ENCODE peak calls at places on chromosomes 5 and 9, in six cellular contexts. One of them, this sample, is unnamed.

GRCh38 chr5:25033658-25034057 is 388.9 kb upstream of the CDH10 start:
- DNase-seq in GM20000: no peak
- DNase-seq in HL-60: no peak
- DNase-seq in ascending aorta: no peak
- DNase-seq in PC-3: no peak
- DNase-seq in dorsolateral prefrontal cortex: no peak
- DNase-seq in this sample: no peak

GRCh38 chr9:106420511-106420944 is 442.4 kb upstream of the ZNF462 start:
- DNase-seq in GM20000: peak
- DNase-seq in HL-60: no peak
- DNase-seq in ascending aorta: no peak
- DNase-seq in PC-3: peak
- DNase-seq in dorsolateral prefrontal cortex: no peak
- DNase-seq in this sample: no peak

GRCh38 chr5:134649163-134649916 is 755 bp downstream of the SEC24A start:
- DNase-seq in GM20000: no peak
- DNase-seq in HL-60: no peak
- DNase-seq in ascending aorta: peak
- DNase-seq in PC-3: no peak
- DNase-seq in dorsolateral prefrontal cortex: no peak
- DNase-seq in this sample: no peak

GRCh38 chr9:68560131-68560844 is 19.6 kb upstream of the TMEM252 start:
- DNase-seq in GM20000: peak
- DNase-seq in HL-60: peak
- DNase-seq in ascending aorta: no peak
- DNase-seq in PC-3: peak
- DNase-seq in dorsolateral prefrontal cortex: no peak
- DNase-seq in this sample: peak

GRCh38 chr9:110031511-110032173 is 176.3 kb downstream of the C9orf152 start:
- DNase-seq in GM20000: no peak
- DNase-seq in HL-60: no peak
- DNase-seq in ascending aorta: no peak
- DNase-seq in PC-3: peak
- DNase-seq in dorsolateral prefrontal cortex: no peak
- DNase-seq in this sample: no peak

GRCh38 chr9:31574006-31574750 is 810.3 kb upstream of the ACO1 start:
- DNase-seq in GM20000: no peak
- DNase-seq in HL-60: no peak
- DNase-seq in ascending aorta: no peak
- DNase-seq in PC-3: peak
- DNase-seq in dorsolateral prefrontal cortex: no peak
- DNase-seq in this sample: no peak

GRCh38 chr9:135320331-135320730 is 159.3 kb upstream of the PPP1R26 start:
- DNase-seq in GM20000: no peak
- DNase-seq in HL-60: no peak
- DNase-seq in ascending aorta: no peak
- DNase-seq in PC-3: no peak
- DNase-seq in dorsolateral prefrontal cortex: no peak
- DNase-seq in this sample: no peak

GRCh38 chr5:116032094-116032517 is at the start of gene ARL14EPL:
- DNase-seq in GM20000: peak
- DNase-seq in HL-60: peak
- DNase-seq in ascending aorta: peak
- DNase-seq in PC-3: peak
- DNase-seq in dorsolateral prefrontal cortex: no peak
- DNase-seq in this sample: peak

GRCh38 chr5:127299678-127300077 is 9.1 kb downstream of the MEGF10 start:
- DNase-seq in GM20000: no peak
- DNase-seq in HL-60: no peak
- DNase-seq in ascending aorta: no peak
- DNase-seq in PC-3: no peak
- DNase-seq in dorsolateral prefrontal cortex: no peak
- DNase-seq in this sample: no peak

GRCh38 chr9:107638496-107638895 is 148.9 kb upstream of the KLF4 start:
- DNase-seq in GM20000: no peak
- DNase-seq in HL-60: no peak
- DNase-seq in ascending aorta: no peak
- DNase-seq in PC-3: no peak
- DNase-seq in dorsolateral prefrontal cortex: no peak
- DNase-seq in this sample: no peak

GRCh38 chr9:115117999-115118470 is at the start of gene TNC:
- DNase-seq in GM20000: no peak
- DNase-seq in HL-60: no peak
- DNase-seq in ascending aorta: peak
- DNase-seq in PC-3: peak
- DNase-seq in dorsolateral prefrontal cortex: peak
- DNase-seq in this sample: peak

GRCh38 chr5:172636279-172637050 is 4.6 kb upstream of the NEURL1B start:
- DNase-seq in GM20000: no peak
- DNase-seq in HL-60: no peak
- DNase-seq in ascending aorta: no peak
- DNase-seq in PC-3: no peak
- DNase-seq in dorsolateral prefrontal cortex: peak
- DNase-seq in this sample: no peak

GRCh38 chr5:43658499-43658898 is 55.5 kb downstream of the NNT start:
- DNase-seq in GM20000: no peak
- DNase-seq in HL-60: no peak
- DNase-seq in ascending aorta: no peak
- DNase-seq in PC-3: peak
- DNase-seq in dorsolateral prefrontal cortex: no peak
- DNase-seq in this sample: no peak

GRCh38 chr9:74333633-74334032 is 163.5 kb upstream of the RORB start:
- DNase-seq in GM20000: no peak
- DNase-seq in HL-60: no peak
- DNase-seq in ascending aorta: no peak
- DNase-seq in PC-3: no peak
- DNase-seq in dorsolateral prefrontal cortex: no peak
- DNase-seq in this sample: no peak

GRCh38 chr5:179148703-179149170 is 88.6 kb downstream of the ZNF354C start:
- DNase-seq in GM20000: no peak
- DNase-seq in HL-60: no peak
- DNase-seq in ascending aorta: no peak
- DNase-seq in PC-3: no peak
- DNase-seq in dorsolateral prefrontal cortex: no peak
- DNase-seq in this sample: no peak

GRCh38 chr5:135488727-135489465 is 36.7 kb upstream of the TIFAB start:
- DNase-seq in GM20000: no peak
- DNase-seq in HL-60: no peak
- DNase-seq in ascending aorta: peak
- DNase-seq in PC-3: peak
- DNase-seq in dorsolateral prefrontal cortex: peak
- DNase-seq in this sample: no peak

GRCh38 chr9:137828527-137829259 is 48.9 kb upstream of the CACNA1B start:
- DNase-seq in GM20000: no peak
- DNase-seq in HL-60: no peak
- DNase-seq in ascending aorta: no peak
- DNase-seq in PC-3: no peak
- DNase-seq in dorsolateral prefrontal cortex: no peak
- DNase-seq in this sample: no peak

GRCh38 chr5:160152287-160152686 is 33.0 kb upstream of the PWWP2A start:
- DNase-seq in GM20000: no peak
- DNase-seq in HL-60: no peak
- DNase-seq in ascending aorta: no peak
- DNase-seq in PC-3: no peak
- DNase-seq in dorsolateral prefrontal cortex: no peak
- DNase-seq in this sample: no peak

GRCh38 chr9:124260769-124261603 is 3.2 kb downstream of the NEK6 start:
- DNase-seq in GM20000: no peak
- DNase-seq in HL-60: peak
- DNase-seq in ascending aorta: no peak
- DNase-seq in PC-3: peak
- DNase-seq in dorsolateral prefrontal cortex: no peak
- DNase-seq in this sample: peak

GRCh38 chr5:95375591-95375990 is 15.6 kb upstream of the FAM81B start:
- DNase-seq in GM20000: no peak
- DNase-seq in HL-60: no peak
- DNase-seq in ascending aorta: no peak
- DNase-seq in PC-3: no peak
- DNase-seq in dorsolateral prefrontal cortex: no peak
- DNase-seq in this sample: no peak

GRCh38 chr5:93887678-93888077 is 146.3 kb upstream of the POU5F2 start:
- DNase-seq in GM20000: no peak
- DNase-seq in HL-60: no peak
- DNase-seq in ascending aorta: no peak
- DNase-seq in PC-3: no peak
- DNase-seq in dorsolateral prefrontal cortex: no peak
- DNase-seq in this sample: no peak

GRCh38 chr9:121701736-121702261 is 50.4 kb downstream of the DAB2IP start:
- DNase-seq in GM20000: no peak
- DNase-seq in HL-60: no peak
- DNase-seq in ascending aorta: no peak
- DNase-seq in PC-3: no peak
- DNase-seq in dorsolateral prefrontal cortex: no peak
- DNase-seq in this sample: no peak

GRCh38 chr9:90870646-90871326 is 69.2 kb downstream of the SYK start:
- DNase-seq in GM20000: peak
- DNase-seq in HL-60: no peak
- DNase-seq in ascending aorta: no peak
- DNase-seq in PC-3: peak
- DNase-seq in dorsolateral prefrontal cortex: no peak
- DNase-seq in this sample: peak

GRCh38 chr5:148790545-148791333 is 35.7 kb upstream of the ADRB2 start:
- DNase-seq in GM20000: no peak
- DNase-seq in HL-60: no peak
- DNase-seq in ascending aorta: no peak
- DNase-seq in PC-3: peak
- DNase-seq in dorsolateral prefrontal cortex: no peak
- DNase-seq in this sample: no peak

GRCh38 chr5:33817301-33817700 is 74.5 kb downstream of the ADAMTS12 start:
- DNase-seq in GM20000: no peak
- DNase-seq in HL-60: no peak
- DNase-seq in ascending aorta: no peak
- DNase-seq in PC-3: peak
- DNase-seq in dorsolateral prefrontal cortex: no peak
- DNase-seq in this sample: no peak

GRCh38 chr5:20056933-20057332 is 68.9 kb upstream of the CDH18 start:
- DNase-seq in GM20000: no peak
- DNase-seq in HL-60: no peak
- DNase-seq in ascending aorta: no peak
- DNase-seq in PC-3: no peak
- DNase-seq in dorsolateral prefrontal cortex: no peak
- DNase-seq in this sample: no peak
- TF ChIP-seq CTCF in GM20000: no peak
- TF ChIP-seq CTCF in HL-60: no peak
- TF ChIP-seq CTCF in ascending aorta: no peak
- TF ChIP-seq CTCF in PC-3: no peak
- TF ChIP-seq CTCF in dorsolateral prefrontal cortex: no peak
- TF ChIP-seq CTCF in this sample: no peak

DNA sequence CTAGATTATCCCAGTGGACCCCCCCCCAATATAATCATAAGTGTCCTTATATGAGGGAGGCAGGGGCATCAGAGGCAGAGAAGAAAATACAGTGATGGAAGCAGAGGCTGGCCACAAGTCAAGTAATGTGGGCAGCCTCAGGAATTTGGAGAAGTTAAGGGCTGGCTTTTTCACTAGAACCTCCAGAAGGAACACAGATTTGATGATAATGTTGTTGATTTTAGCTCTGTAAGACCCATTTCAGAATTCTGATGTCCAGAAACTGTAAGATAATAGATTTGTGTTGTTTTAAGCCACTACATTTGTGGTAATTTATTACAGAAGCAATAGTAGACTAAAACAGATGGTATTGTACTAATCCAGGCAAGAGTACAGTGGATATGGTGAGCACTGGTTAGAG is 36.3 kb upstream of the LRRTM2 start:
- DNase-seq in GM20000: no peak
- DNase-seq in HL-60: no peak
- DNase-seq in ascending aorta: no peak
- DNase-seq in PC-3: no peak
- DNase-seq in dorsolateral prefrontal cortex: no peak
- DNase-seq in this sample: no peak
- TF ChIP-seq CTCF in GM20000: no peak
- TF ChIP-seq CTCF in HL-60: no peak
- TF ChIP-seq CTCF in ascending aorta: no peak
- TF ChIP-seq CTCF in PC-3: no peak
- TF ChIP-seq CTCF in dorsolateral prefrontal cortex: no peak
- TF ChIP-seq CTCF in this sample: no peak

GRCh38 chr5:145980718-145981117 is 44.3 kb downstream of the SH3RF2 start:
- DNase-seq in GM20000: no peak
- DNase-seq in HL-60: no peak
- DNase-seq in ascending aorta: no peak
- DNase-seq in PC-3: no peak
- DNase-seq in dorsolateral prefrontal cortex: no peak
- DNase-seq in this sample: no peak
- TF ChIP-seq CTCF in GM20000: no peak
- TF ChIP-seq CTCF in HL-60: no peak
- TF ChIP-seq CTCF in ascending aorta: no peak
- TF ChIP-seq CTCF in PC-3: peak
- TF ChIP-seq CTCF in dorsolateral prefrontal cortex: no peak
- TF ChIP-seq CTCF in this sample: no peak

GRCh38 chr5:1882337-1883119 is at the start of gene IRX4:
- DNase-seq in GM20000: no peak
- DNase-seq in HL-60: no peak
- DNase-seq in ascending aorta: no peak
- DNase-seq in PC-3: peak
- DNase-seq in dorsolateral prefrontal cortex: no peak
- DNase-seq in this sample: no peak

GRCh38 chr5:1881731-1882336 is 891 bp downstream of the IRX4 start:
- DNase-seq in GM20000: no peak
- DNase-seq in HL-60: no peak
- DNase-seq in ascending aorta: no peak
- DNase-seq in PC-3: no peak
- DNase-seq in dorsolateral prefrontal cortex: no peak
- DNase-seq in this sample: no peak

GRCh38 chr5:1884638-1885475 is 2.1 kb upstream of the IRX4 start:
- DNase-seq in GM20000: no peak
- DNase-seq in HL-60: no peak
- DNase-seq in ascending aorta: no peak
- DNase-seq in PC-3: no peak
- DNase-seq in dorsolateral prefrontal cortex: no peak
- DNase-seq in this sample: no peak

GRCh38 chr5:1883925-1884637 is 1.4 kb upstream of the IRX4 start:
- DNase-seq in GM20000: no peak
- DNase-seq in HL-60: no peak
- DNase-seq in ascending aorta: no peak
- DNase-seq in PC-3: no peak
- DNase-seq in dorsolateral prefrontal cortex: no peak
- DNase-seq in this sample: no peak

DNA sequence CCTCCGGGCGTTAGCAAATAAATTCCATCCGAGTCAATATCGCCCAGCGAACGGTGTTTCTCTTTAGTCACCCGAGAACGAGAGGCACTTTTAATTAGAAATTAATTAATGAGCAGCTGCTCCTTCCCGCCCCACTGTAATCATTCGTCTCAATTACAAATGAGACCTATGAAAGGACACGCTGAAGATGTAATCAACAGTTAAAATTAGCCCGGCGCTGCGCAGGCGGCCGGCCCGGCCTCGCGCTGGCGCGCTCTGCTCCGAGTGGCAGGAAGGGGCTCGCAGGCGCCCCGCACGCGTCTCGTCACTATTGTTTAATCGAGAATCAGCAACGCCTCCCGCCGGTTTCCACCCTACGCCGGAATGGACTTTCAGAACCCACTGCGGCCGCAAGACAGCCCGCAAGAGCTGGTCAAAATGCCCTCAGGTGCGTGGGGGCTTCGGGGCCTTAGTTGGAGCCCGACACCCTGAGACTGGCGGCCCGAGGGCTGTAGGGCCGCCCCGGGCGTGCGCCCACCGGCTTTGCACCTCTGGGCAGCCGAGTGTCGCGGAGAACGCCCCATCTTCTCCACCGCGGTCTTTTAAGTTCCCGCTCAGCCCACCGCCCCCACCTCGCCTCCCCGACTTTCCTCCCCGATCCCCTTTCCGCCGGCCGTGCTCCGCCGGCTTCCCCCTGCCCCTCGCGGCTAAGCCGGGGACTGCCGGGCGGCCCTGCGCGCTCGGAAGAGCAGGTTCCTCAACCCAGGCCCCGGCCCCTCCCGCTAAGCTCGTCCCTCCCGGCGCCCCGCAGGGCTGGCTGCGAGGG is 597 bp upstream of the IRX4 start:
- DNase-seq in GM20000: no peak
- DNase-seq in HL-60: no peak
- DNase-seq in ascending aorta: no peak
- DNase-seq in PC-3: peak
- DNase-seq in dorsolateral prefrontal cortex: no peak
- DNase-seq in this sample: no peak
- TF ChIP-seq CTCF in GM20000: no peak
- TF ChIP-seq CTCF in HL-60: no peak
- TF ChIP-seq CTCF in ascending aorta: no peak
- TF ChIP-seq CTCF in PC-3: no peak
- TF ChIP-seq CTCF in dorsolateral prefrontal cortex: no peak
- TF ChIP-seq CTCF in this sample: no peak

This sample was measured in lung.